ENCODE peak calls at places on chromosomes 16 and 17, in eight cellular contexts. S is stomach, D is HepG2, K is suprapubic skin, X is sigmoid colon, T is heart left ventricle, B is esophagus squamous epithelium, G is spleen. A is an unnamed sample. For H3K27me3, the result is how much of the 10 kb centered on the place peaks cover.

GRCh38 chr17:71438631-71439146 is 682.1 kb upstream of the SOX9 start:
- DNase-seq in S (no peak), G (no peak), X (no peak), B (no peak), T (no peak), D (peak), K (no peak), A (no peak)

GRCh38 chr17:2138318-2138717 is 83.4 kb downstream of the HIC1 start:
- DNase-seq in T (no peak), X (no peak), B (no peak), K (no peak), G (no peak), D (no peak), S (no peak), A (no peak)

GRCh38 chr17:37678036-37678435 is 34.8 kb upstream of the DDX52 start:
- DNase-seq in K (no peak), D (no peak), X (no peak), B (no peak), G (no peak), T (no peak), S (no peak), A (no peak)

GRCh38 chr16:81313731-81314602 is 795 bp upstream of the GAN start:
- DNase-seq in G (no peak), D (peak), X (no peak), B (no peak), T (no peak), K (no peak), S (no peak), A (no peak)

GRCh38 chr16:55377840-55378239 is 53.8 kb downstream of the IRX6 start:
- DNase-seq in X (no peak), D (peak), S (no peak), B (no peak), G (no peak), T (no peak), K (no peak), A (no peak)

GRCh38 chr17:82935944-82936767 is 96.3 kb upstream of the ZNF750 start:
- DNase-seq in B (no peak), X (peak), S (peak), K (no peak), T (no peak), G (peak), D (no peak), A (no peak)

GRCh38 chr17:682150-682549 is 32.5 kb downstream of the VPS53 start:
- DNase-seq in G (no peak), S (no peak), X (no peak), T (no peak), B (no peak), D (no peak), K (no peak), A (no peak)

GRCh38 chr17:77189148-77189547 is 48.4 kb downstream of the SEC14L1 start:
- DNase-seq in B (no peak), S (no peak), T (no peak), K (no peak), G (no peak), X (no peak), D (no peak), A (no peak)

GRCh38 chr17:78329263-78330059 is 30.4 kb downstream of the SOCS3 start:
- DNase-seq in G (no peak), T (no peak), D (no peak), B (no peak), S (no peak), X (no peak), K (no peak), A (no peak)

GRCh38 chr16:56866955-56867830 is 2.2 kb downstream of the SLC12A3 start:
- DNase-seq in D (peak), K (no peak), X (no peak), T (no peak), G (no peak), S (peak), B (no peak), A (no peak)

GRCh38 chr16:58678716-58679115 is 5.9 kb downstream of the SLC38A7 start:
- DNase-seq in X (peak), G (no peak), D (no peak), K (no peak), B (no peak), T (peak), S (no peak), A (peak)

GRCh38 chr16:76265434-76266045 is 11.7 kb upstream of the CNTNAP4 start:
- DNase-seq in T (no peak), K (no peak), X (no peak), S (no peak), G (no peak), B (no peak), D (peak), A (no peak)

GRCh38 chr16:88035292-88035691 is 84.1 kb downstream of the BANP start:
- DNase-seq in S (no peak), K (no peak), G (no peak), D (no peak), B (no peak), X (no peak), T (peak), A (no peak)

GRCh38 chr17:418421-418751 is 65.8 kb upstream of the RPH3AL start:
- DNase-seq in X (no peak), S (no peak), T (no peak), G (no peak), D (no peak), K (no peak), B (no peak), A (no peak)

GRCh38 chr17:50425682-50426471 is at the start of gene ACSF2:
- DNase-seq in G (peak), K (peak), X (peak), B (peak), S (peak), T (peak), D (peak), A (peak)
- TF ChIP-seq POLR2A in G (no peak), K (no peak), X (peak), B (peak), S (no peak), T (peak), D (peak), A (peak)

GRCh38 chr16:84360748-84361147 is 7.6 kb upstream of the ATP2C2 start:
- DNase-seq in X (no peak), G (no peak), S (no peak), T (no peak), B (no peak), K (no peak), D (no peak), A (no peak)
- H3K27me3 ChIP-seq in X (under half), G (under half), S (under half), T (under half), B (under half), K (under half), D (under half), A (under half)

GRCh38 chr17:38741443-38741842 is 6.7 kb downstream of the PCGF2 start:
- DNase-seq in T (no peak), D (no peak), S (no peak), B (no peak), G (no peak), K (no peak), X (no peak), A (no peak)
- H3K27ac ChIP-seq in T (peak), D (peak), S (peak), B (peak), G (no peak), K (peak), X (peak), A (peak)

GRCh38 chr17:57455063-57455914 is 199.0 kb downstream of the MSI2 start:
- DNase-seq in X (no peak), B (no peak), S (no peak), T (no peak), G (no peak), D (no peak), K (no peak), A (no peak)
- TF ChIP-seq POLR2A in X (no peak), B (no peak), S (no peak), T (no peak), G (no peak), D (no peak), K (no peak), A (no peak)

DNA sequence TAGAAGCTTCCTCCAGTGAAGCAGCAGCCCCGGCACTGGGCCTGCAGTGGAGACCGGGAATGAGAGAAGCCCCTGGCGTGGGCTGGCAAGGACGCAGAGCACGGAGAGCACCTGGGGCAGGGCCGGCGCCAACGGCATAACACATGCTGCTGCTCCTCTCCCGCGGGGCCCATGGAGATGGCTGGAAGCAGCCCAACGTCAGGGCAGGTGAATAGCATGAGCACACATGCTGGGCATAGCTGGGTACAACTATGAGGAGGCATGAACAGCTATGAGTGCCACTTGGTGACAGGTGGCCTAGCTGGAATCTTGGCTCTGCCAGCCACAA is 46.4 kb downstream of the IRF8 start:
- DNase-seq in X (no peak), S (no peak), B (no peak), G (no peak), K (no peak), D (no peak), T (no peak), A (no peak)
- H3K27me3 ChIP-seq in X (under half), S (under half), B (under half), G (under half), K (under half), D (under half), T (under half), A (under half)

GRCh38 chr16:31120129-31120528 is 2.7 kb downstream of the KAT8 start:
- DNase-seq in X (no peak), B (no peak), K (no peak), T (no peak), G (no peak), S (no peak), D (no peak), A (no peak)
- H3K27ac ChIP-seq in X (peak), B (peak), K (no peak), T (no peak), G (peak), S (no peak), D (no peak), A (peak)

DNA sequence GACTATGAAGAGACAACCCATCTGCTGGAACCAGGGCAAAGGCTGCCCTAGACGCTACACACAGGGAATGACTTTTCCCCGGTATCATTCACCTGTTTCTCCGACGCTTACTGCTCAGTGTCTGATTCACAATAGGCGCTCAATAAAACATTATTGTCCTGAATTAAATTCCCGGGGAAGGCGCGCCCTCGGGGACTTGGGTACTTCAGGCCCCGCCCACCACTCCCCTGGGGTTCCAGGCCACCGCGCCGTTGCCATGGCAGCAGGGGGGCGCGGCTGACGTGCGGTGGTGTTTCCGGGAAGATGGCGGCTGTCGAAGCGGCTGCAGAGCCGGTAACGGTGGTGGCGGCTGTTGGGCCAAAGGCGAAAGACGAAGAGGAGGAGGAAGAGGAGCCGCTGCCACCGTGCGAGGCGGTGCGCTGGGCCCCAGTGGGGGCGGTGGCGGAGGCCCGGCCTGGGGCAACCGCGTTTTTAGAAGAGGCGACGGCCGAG is at the start of gene RUNDC1:
- DNase-seq in B (peak), T (peak), G (peak), S (peak), D (peak), X (peak), K (peak), A (peak)
- TF ChIP-seq POLR2A in B (peak), T (peak), G (peak), S (no peak), D (peak), X (peak), K (no peak), A (no peak)

DNA sequence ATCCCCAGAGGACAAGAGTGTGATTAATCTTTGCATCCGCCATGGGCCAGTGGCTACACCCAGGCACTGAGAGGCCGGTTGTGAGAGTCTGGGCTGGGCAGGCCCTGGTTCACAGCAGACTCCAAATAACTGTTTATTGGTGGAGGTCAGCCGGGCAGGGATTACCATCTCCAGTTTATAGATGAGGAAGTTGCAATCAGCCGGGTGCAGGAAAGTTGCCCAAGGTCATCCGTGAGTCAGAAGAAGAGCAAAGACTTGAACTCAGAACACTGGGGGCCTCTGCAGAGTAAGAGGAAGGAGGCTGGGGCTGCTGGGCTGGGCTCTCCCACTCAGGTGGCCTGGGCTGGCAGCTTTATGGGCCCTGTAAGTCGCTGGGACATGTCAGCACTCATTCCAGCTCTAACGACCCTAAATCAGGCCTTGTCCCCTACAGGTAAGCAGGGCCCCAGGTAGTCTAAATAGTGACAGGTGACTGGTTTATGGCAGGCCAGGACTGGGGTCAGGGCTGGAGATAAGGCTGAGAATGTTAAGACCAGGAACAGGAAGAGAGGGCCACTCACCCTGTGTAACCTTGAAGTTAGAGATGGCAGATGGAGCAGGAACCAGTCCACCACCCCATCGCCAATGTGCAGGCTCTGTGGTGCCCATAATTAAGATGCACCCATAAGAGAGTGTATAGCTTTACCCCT is 2.1 kb upstream of the CA4 start:
- DNase-seq in D (no peak), S (no peak), B (no peak), X (no peak), T (no peak), K (no peak), G (peak), A (no peak)
- H3K27me3 ChIP-seq in D (half or more), S (half or more), B (under half), X (half or more), T (half or more), K (half or more), G (half or more), A (under half)

A was measured in gastrocnemius medialis.